ENCODE peak calls at places on chromosomes 16 and 17, in eight cellular contexts. V, A, X, M, J, P, I and O are unnamed samples.

GRCh38 chr16:4529085-4530060 is 9.2 kb downstream of the CDIP1 start:
- DNase-seq in X (no peak), I (no peak), J (no peak), V (no peak), M (peak), P (peak), A (no peak), O (no peak)

GRCh38 chr16:69799601-69800000 is 37.5 kb downstream of the WWP2 start:
- DNase-seq in J (no peak), A (no peak), I (no peak), P (no peak), X (no peak), V (no peak), M (no peak), O (no peak)

GRCh38 chr17:49874911-49875310 is 27.0 kb upstream of the TAC4 start:
- DNase-seq in P (no peak), J (no peak), A (no peak), M (no peak), X (no peak), I (no peak), V (no peak), O (no peak)

GRCh38 chr16:71727545-71728324 is 3.2 kb upstream of the PHLPP2 start:
- DNase-seq in J (no peak), A (no peak), X (no peak), V (no peak), I (no peak), M (no peak), P (no peak), O (no peak)

GRCh38 chr16:4687946-4688673 is 5.3 kb upstream of the NUDT16L1 start:
- DNase-seq in I (no peak), X (no peak), J (no peak), A (no peak), V (no peak), M (no peak), P (no peak), O (no peak)

GRCh38 chr16:68257251-68257905 is 6.9 kb upstream of the SLC7A6 start:
- DNase-seq in X (no peak), A (no peak), I (no peak), V (no peak), P (no peak), M (no peak), J (no peak), O (no peak)

GRCh38 chr17:57548421-57549385 is 196.4 kb downstream of the CCDC182 start:
- DNase-seq in P (no peak), I (no peak), V (no peak), A (peak), X (peak), J (no peak), M (peak), O (no peak)

GRCh38 chr17:78558181-78558850 is 18.9 kb downstream of the DNAH17 start:
- DNase-seq in J (no peak), V (no peak), I (no peak), P (no peak), M (peak), A (no peak), X (peak), O (no peak)

GRCh38 chr16:27434141-27435051 is 32.4 kb downstream of the IL21R start:
- DNase-seq in V (no peak), J (no peak), M (no peak), X (no peak), I (no peak), P (no peak), A (no peak), O (no peak)

GRCh38 chr16:22035094-22035675 is 27.3 kb downstream of the MOSMO start:
- DNase-seq in I (no peak), M (peak), V (no peak), A (no peak), P (peak), J (no peak), X (no peak), O (no peak)

GRCh38 chr17:66847704-66848103 is 12.8 kb downstream of the CACNG5 start:
- DNase-seq in I (no peak), M (no peak), V (no peak), X (no peak), J (no peak), P (no peak), A (no peak), O (no peak)

GRCh38 chr16:24309222-24309905 is 53.2 kb downstream of the CACNG3 start:
- DNase-seq in P (no peak), I (no peak), J (no peak), A (no peak), M (peak), V (no peak), X (no peak), O (peak)

GRCh38 chr16:62711797-62712196 is 675.6 kb upstream of the CDH8 start:
- DNase-seq in I (no peak), X (no peak), M (no peak), P (no peak), V (no peak), J (no peak), A (no peak), O (no peak)

GRCh38 chr17:77801545-77802332 is 156.8 kb upstream of the TNRC6C start:
- DNase-seq in I (no peak), M (no peak), V (no peak), X (no peak), J (no peak), P (no peak), A (no peak), O (no peak)

GRCh38 chr16:21565816-21566669 is 33.3 kb upstream of the METTL9 start:
- DNase-seq in V (no peak), J (no peak), I (no peak), P (no peak), A (no peak), M (no peak), X (no peak), O (no peak)

GRCh38 chr16:11309895-11310633 is 28.9 kb upstream of the PRM1 start:
- DNase-seq in J (no peak), A (no peak), X (no peak), M (no peak), V (no peak), I (no peak), P (peak), O (no peak)

GRCh38 chr17:44137891-44138709 is 3.6 kb upstream of the HROB start:
- DNase-seq in A (peak), M (peak), X (peak), J (peak), V (peak), P (no peak), I (no peak), O (peak)